ENCODE peak calls at places on chromosome 5, in five cellular contexts. A, R, W, P and L are unnamed samples.

GRCh38 chr5:177361418-177362101 is 3.8 kb downstream of the RGS14 start:
- DNase-seq in A (peak; percentile 9), W (no peak), P (no peak), R (no peak), L (no peak)

GRCh38 chr5:166505086-166505485 is 1786.4 kb upstream of the WWC1 start:
- DNase-seq in W (no peak), P (no peak), R (no peak), A (no peak), L (no peak)

GRCh38 chr5:177303925-177304391 is 359 bp downstream of the PRELID1 start:
- DNase-seq in A (no peak), R (no peak), W (no peak), P (no peak), L (peak; percentile 22)

GRCh38 chr5:124662261-124662781 is 84.1 kb downstream of the ZNF608 start:
- DNase-seq in A (peak; percentile 45), P (no peak), W (no peak), R (no peak), L (no peak)

GRCh38 chr5:146588331-146588730 is 72.3 kb upstream of the GPR151 start:
- DNase-seq in R (peak; percentile 67), A (no peak), P (no peak), W (no peak), L (no peak)

GRCh38 chr5:35407697-35408096 is 177.4 kb upstream of the PRLR start:
- DNase-seq in R (no peak), P (no peak), W (no peak), A (no peak), L (no peak)

GRCh38 chr5:154446183-154447073 is 631 bp downstream of the SAP30L start:
- DNase-seq in R (peak; percentile 43), P (no peak), W (peak; percentile 36), A (peak; percentile 65), L (peak; percentile 77)

GRCh38 chr5:39542511-39542910 is 117.7 kb upstream of the DAB2 start:
- DNase-seq in P (no peak), W (no peak), A (no peak), R (no peak), L (no peak)

GRCh38 chr5:10704949-10705621 is 55.9 kb downstream of the DAP start:
- DNase-seq in P (no peak), W (no peak), R (peak; percentile 100), A (no peak), L (peak; percentile 87)

GRCh38 chr5:92944337-92944736 is 636.7 kb downstream of the NR2F1-AS1 start:
- DNase-seq in W (no peak), A (no peak), P (no peak), R (no peak), L (no peak)

GRCh38 chr5:113807384-113808053 is 294.0 kb downstream of the YTHDC2 start:
- DNase-seq in W (no peak), R (no peak), A (no peak), P (no peak), L (peak; percentile 33)

GRCh38 chr5:36944607-36945225 is 68.1 kb downstream of the NIPBL start:
- DNase-seq in W (peak; percentile 49), A (peak; percentile 80), P (no peak), R (peak; percentile 85), L (peak; percentile 84)

GRCh38 chr5:175477440-175477839 is 920 bp upstream of the SFXN1 start:
- DNase-seq in P (no peak), A (no peak), R (no peak), W (no peak), L (no peak)

GRCh38 chr5:95709967-95710650 is 21.0 kb upstream of the RHOBTB3 start:
- DNase-seq in W (peak; percentile 44), P (no peak), R (peak; percentile 23), A (peak; percentile 92), L (no peak)

GRCh38 chr5:15966651-15967050 is 212.9 kb downstream of the MARCHF11 start:
- DNase-seq in P (no peak), W (no peak), A (no peak), R (no peak), L (no peak)

GRCh38 chr5:131224387-131225191 is 39.3 kb upstream of the CDC42SE2 start:
- DNase-seq in A (no peak), W (no peak), R (no peak), P (no peak), L (no peak)

GRCh38 chr5:149412783-149413476 is 33.8 kb upstream of the IL17B start:
- DNase-seq in P (no peak), R (no peak), A (no peak), W (no peak), L (no peak)

GRCh38 chr5:96083361-96083881 is 121.8 kb upstream of the ELL2 start:
- DNase-seq in R (no peak), A (peak; percentile 75), P (no peak), W (no peak), L (no peak)

GRCh38 chr5:91373600-91373999 is 9.5 kb downstream of the ARRDC3 start:
- DNase-seq in A (no peak), W (no peak), R (no peak), P (no peak), L (no peak)

GRCh38 chr5:132268698-132269551 is 11.4 kb downstream of the PDLIM4 start:
- DNase-seq in R (no peak), P (no peak), A (no peak), W (no peak), L (peak; percentile 61)

GRCh38 chr5:141517902-141518610 is 29.2 kb downstream of the PCDHGC5 start:
- DNase-seq in A (no peak), W (no peak), R (no peak), P (no peak), L (peak; percentile 95)

GRCh38 chr5:77946381-77947050 is 170.4 kb upstream of the TBCA start:
- DNase-seq in W (no peak), P (no peak), A (no peak), R (no peak), L (no peak)

GRCh38 chr5:60686164-60686563 is 13.8 kb downstream of the DEPDC1B start:
- DNase-seq in A (no peak), P (no peak), R (no peak), W (no peak), L (no peak)

GRCh38 chr5:99019254-99019653 is 90.4 kb upstream of the CHD1 start:
- DNase-seq in P (no peak), W (no peak), A (no peak), R (no peak), L (peak; percentile 32)

GRCh38 chr5:155189476-155189875 is 175.9 kb downstream of the KIF4B start:
- DNase-seq in W (no peak), R (no peak), A (peak; percentile 59), P (no peak), L (no peak)

GRCh38 chr5:109668668-109669422 is 20.9 kb upstream of the MAN2A1 start:
- DNase-seq in W (no peak), P (no peak), A (peak; percentile 31), R (no peak), L (no peak)

GRCh38 chr5:14640765-14641164 is 23.8 kb upstream of the OTULIN start:
- DNase-seq in W (no peak), A (peak; percentile 55), P (no peak), R (no peak), L (no peak)

GRCh38 chr5:143636951-143637528 is 174.9 kb upstream of the HMHB1 start:
- DNase-seq in A (no peak), P (no peak), W (peak; percentile 84), R (peak; percentile 50), L (peak; percentile 88)

GRCh38 chr5:127442085-127442484 is 75.4 kb upstream of the PRRC1 start:
- DNase-seq in R (peak; percentile 42), W (no peak), P (no peak), A (peak; percentile 17), L (no peak)

GRCh38 chr5:76462097-76462702 is 59.1 kb downstream of the IQGAP2 start:
- DNase-seq in P (no peak), A (no peak), R (no peak), W (no peak), L (no peak)

GRCh38 chr5:99020698-99021048 is 91.9 kb upstream of the CHD1 start:
- DNase-seq in W (no peak), R (peak; percentile 35), P (no peak), A (no peak), L (no peak)

GRCh38 chr5:79771387-79771786 is 81.8 kb downstream of the CMYA5 start:
- DNase-seq in W (no peak), P (no peak), R (no peak), A (no peak), L (peak; percentile 16)

GRCh38 chr5:91183743-91184142 is 199.4 kb downstream of the ARRDC3 start:
- DNase-seq in R (no peak), W (no peak), A (peak; percentile 78), P (no peak), L (no peak)

GRCh38 chr5:19771174-19771835 is 216.7 kb downstream of the CDH18 start:
- DNase-seq in P (no peak), A (peak; percentile 20), R (peak; percentile 18), W (no peak), L (peak; percentile 78)

GRCh38 chr5:105917189-105917588 is 1753.5 kb downstream of the EFNA5 start:
- DNase-seq in W (no peak), P (no peak), R (no peak), A (no peak), L (no peak)

GRCh38 chr5:2132497-2132847 is 249.7 kb upstream of the IRX4 start:
- DNase-seq in R (no peak), P (no peak), A (no peak), W (no peak), L (no peak)
- TF ChIP-seq EZH2 in R (no peak), P (no peak), A (no peak), W (no peak), L (no peak)

GRCh38 chr5:88145603-88146467 is 122.8 kb downstream of the TMEM161B start:
- DNase-seq in W (peak; percentile 14), A (peak; percentile 83), R (no peak), P (no peak), L (peak; percentile 9)
- TF ChIP-seq EZH2 in W (no peak), A (peak; percentile 29), R (no peak), P (peak; percentile 64), L (peak; percentile 52)

GRCh38 chr5:135038202-135038828 is 4.3 kb upstream of the PITX1 start:
- DNase-seq in R (no peak), P (no peak), A (peak; percentile 42), W (no peak), L (no peak)

GRCh38 chr5:135037519-135038201 is 3.6 kb upstream of the PITX1 start:
- DNase-seq in R (no peak), W (no peak), P (no peak), A (no peak), L (no peak)

GRCh38 chr5:135040331-135041144 is 6.5 kb upstream of the PITX1 start:
- DNase-seq in R (no peak), A (peak; percentile 76), W (no peak), P (no peak), L (no peak)

GRCh38 chr5:135039526-135040296 is 5.7 kb upstream of the PITX1 start:
- DNase-seq in R (no peak), W (no peak), A (peak; percentile 79), P (no peak), L (no peak)

GRCh38 chr5:135038829-135039525 is 4.9 kb upstream of the PITX1 start:
- DNase-seq in P (no peak), W (no peak), A (peak; percentile 51), R (no peak), L (no peak)
- TF ChIP-seq EZH2 in P (peak; percentile 95), W (no peak), A (peak; percentile 84), R (no peak), L (peak; percentile 76)

DNA sequence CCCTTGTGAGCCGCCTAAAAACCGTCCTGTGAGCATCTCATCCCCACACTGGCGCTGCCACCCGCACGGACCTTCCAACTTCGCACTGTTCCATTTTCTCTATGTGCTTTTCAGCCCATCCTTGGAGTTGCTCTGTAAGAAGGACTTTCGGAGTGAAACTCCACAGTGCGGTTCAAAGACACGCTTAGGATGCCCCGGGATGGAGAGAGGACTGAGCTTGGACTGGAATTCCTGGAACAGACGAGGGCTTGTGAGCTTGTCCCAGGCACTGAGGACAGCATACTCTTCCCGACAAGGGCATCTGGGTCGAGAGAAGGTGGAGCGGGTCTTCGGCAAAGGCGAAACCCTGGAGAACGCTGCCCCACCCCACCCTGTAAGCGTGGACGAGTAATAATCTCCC is 187.8 kb downstream of the MEF2C start:
- DNase-seq in P (no peak), W (no peak), R (no peak), A (no peak), L (no peak)
- TF ChIP-seq EZH2 in P (peak; percentile 81), W (no peak), R (no peak), A (peak; percentile 81), L (peak; percentile 90)